ENCODE peak calls at places on chromosomes 5 and 9, in five cellular contexts. A, I, S, N and T are unnamed samples.

GRCh38 chr5:132295505-132296411 is 1.6 kb downstream of the SLC22A4 start:
- DNase-seq in N (no peak), I (no peak), S (no peak), A (no peak), T (no peak)

GRCh38 chr5:115510145-115510640 is 34.4 kb downstream of the FEM1C start:
- DNase-seq in I (no peak), S (no peak), N (no peak), A (no peak), T (no peak)

GRCh38 chr5:34655354-34655991 is 655 bp upstream of the RAI14 start:
- DNase-seq in N (no peak), A (peak; percentile 43), I (no peak), S (peak; percentile 33), T (peak; percentile 70)

GRCh38 chr5:95858023-95858461 is 35.5 kb upstream of the GLRX start:
- DNase-seq in A (no peak), I (no peak), S (peak; percentile 32), N (no peak), T (no peak)

GRCh38 chr5:10653033-10653432 is 89.2 kb downstream of the ANKRD33B start:
- DNase-seq in S (no peak), N (no peak), I (no peak), A (no peak), T (no peak)

GRCh38 chr9:110538169-110538568 is 41.4 kb downstream of the SVEP1 start:
- DNase-seq in A (no peak), N (no peak), S (no peak), I (no peak), T (no peak)

GRCh38 chr5:79417495-79417894 is 96.4 kb downstream of the HOMER1 start:
- DNase-seq in I (no peak), S (no peak), N (no peak), A (no peak), T (no peak)

GRCh38 chr5:73273379-73274050 is 100.5 kb downstream of the TMEM174 start:
- DNase-seq in A (no peak), I (no peak), N (no peak), S (peak; percentile 6), T (peak; percentile 81)

GRCh38 chr5:108143581-108143980 is 238.3 kb downstream of the FBXL17 start:
- DNase-seq in I (no peak), S (no peak), A (no peak), N (no peak), T (no peak)

GRCh38 chr5:108144332-108144731 is 237.6 kb downstream of the FBXL17 start:
- DNase-seq in A (no peak), S (no peak), I (no peak), N (no peak), T (no peak)

GRCh38 chr5:108146222-108146621 is 235.7 kb downstream of the FBXL17 start:
- DNase-seq in A (no peak), S (no peak), I (no peak), N (no peak), T (no peak)

GRCh38 chr5:108149369-108149768 is 232.5 kb downstream of the FBXL17 start:
- DNase-seq in N (no peak), S (no peak), I (no peak), A (no peak), T (no peak)

DNA sequence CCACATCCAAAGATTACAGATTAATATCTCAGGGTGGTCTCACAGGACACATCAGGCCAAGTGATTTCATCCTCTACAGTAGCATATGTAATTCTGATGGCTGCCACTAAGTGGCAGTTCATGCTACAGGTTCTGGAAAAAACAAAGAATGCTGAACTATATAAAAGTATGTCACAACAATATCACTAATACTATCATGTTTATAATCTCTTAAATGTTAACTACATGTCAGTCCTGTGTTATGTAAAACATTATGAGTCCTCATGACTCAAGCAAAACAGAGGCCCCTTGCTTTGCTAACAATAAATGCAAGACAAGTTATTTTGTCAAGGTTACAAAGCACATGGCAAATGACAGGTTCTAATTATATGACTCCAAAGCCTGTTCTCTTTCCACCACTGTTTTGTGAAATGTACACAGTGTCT is 233.2 kb downstream of the FBXL17 start:
- DNase-seq in A (no peak), N (no peak), I (no peak), S (peak; percentile 5), T (no peak)
- TF ChIP-seq JUND in A (no peak), N (no peak), I (no peak), S (no peak), T (no peak)

GRCh38 chr9:33943389-33943788 is 105.3 kb downstream of the UBAP2 start:
- DNase-seq in N (no peak), I (no peak), S (no peak), A (no peak), T (no peak)

GRCh38 chr9:33934188-33934878 is 114.4 kb downstream of the UBAP2 start:
- DNase-seq in N (no peak), I (no peak), A (no peak), S (peak; percentile 73), T (no peak)

GRCh38 chr9:33942471-33943083 is 106.1 kb downstream of the UBAP2 start:
- DNase-seq in S (peak; percentile 64), N (no peak), A (no peak), I (no peak), T (no peak)

DNA sequence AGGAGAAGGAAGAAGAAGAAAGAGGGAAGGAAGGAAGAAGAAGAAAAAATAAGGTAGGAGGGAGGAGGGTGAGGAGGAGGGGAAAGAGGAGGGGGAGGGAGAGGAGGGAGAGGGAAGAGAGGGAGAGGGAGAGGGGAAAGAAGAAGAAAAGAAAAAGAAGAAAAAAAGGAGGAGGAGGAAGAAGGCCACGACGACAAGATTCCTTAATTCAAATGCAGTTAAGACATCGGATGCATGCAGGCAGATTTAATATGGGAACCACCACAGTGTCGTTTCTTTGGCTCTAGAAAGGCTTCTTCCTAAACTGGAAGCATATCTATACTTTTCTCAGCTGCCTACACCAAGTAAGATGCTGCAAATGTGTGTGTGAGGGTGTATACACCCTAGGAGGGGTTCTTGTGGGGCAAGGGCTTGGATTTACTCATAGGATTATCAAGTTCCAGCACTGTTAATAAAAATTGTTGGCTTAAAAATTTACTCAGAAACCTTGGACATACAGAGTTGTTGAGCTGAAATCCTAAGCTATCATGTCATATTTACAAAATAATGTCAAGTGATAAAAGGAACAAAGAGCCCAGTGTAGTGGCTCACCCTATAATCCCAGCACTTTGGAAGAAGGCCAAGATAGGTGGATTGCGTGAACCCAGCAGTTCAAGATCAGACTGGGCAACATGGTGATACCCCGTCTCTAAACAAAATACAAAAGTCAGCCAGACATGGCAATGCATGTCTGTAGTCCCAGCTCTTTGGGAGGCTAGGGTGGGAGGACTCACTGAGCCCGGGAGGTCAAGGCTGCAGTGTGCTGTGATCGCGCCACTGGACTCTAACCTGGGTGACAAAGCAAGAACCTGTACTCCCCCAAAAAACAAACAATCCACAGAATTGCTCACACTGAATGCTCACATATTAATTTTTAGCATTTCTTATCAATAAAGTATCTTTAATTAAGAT is 108.5 kb downstream of the UBAP2 start:
- DNase-seq in I (no peak), N (no peak), A (no peak), S (peak; percentile 98), T (no peak)
- TF ChIP-seq JUND in I (no peak), N (no peak), A (no peak), S (peak; percentile 47), T (no peak)

GRCh38 chr9:94948567-94949235 is 222.2 kb downstream of the AOPEP start:
- DNase-seq in S (no peak), N (no peak), I (no peak), A (no peak), T (no peak)
- TF ChIP-seq JUND in S (no peak), N (no peak), I (no peak), A (no peak), T (no peak)

GRCh38 chr5:148268556-148268955 is at the start of gene SPINK13:
- DNase-seq in A (no peak), N (peak; percentile 26), I (no peak), S (peak; percentile 36), T (no peak)
- TF ChIP-seq JUND in A (no peak), N (peak; percentile 64), I (no peak), S (no peak), T (no peak)